ENCODE peak calls at places on chromosome 5, in nine cellular contexts. X is IMR-90, D is hepatocyte, S is PC-3, G is type B pancreatic cell, T is spleen, N is WTC11, Y is GM10248, A is Panc1. Q is an unnamed sample.

GRCh38 chr5:75055727-75056144 is 3.4 kb upstream of the GCNT4 start:
- DNase-seq in X (peak), D (no peak), S (no peak), G (no peak), T (no peak), N (peak), Y (no peak), A (no peak), Q (no peak)

GRCh38 chr5:141383345-141383744 is 803 bp downstream of the PCDHGA7 start:
- DNase-seq in X (no peak), D (no peak), S (no peak), G (no peak), T (no peak), N (no peak), Y (no peak), A (no peak), Q (no peak)

GRCh38 chr5:159340511-159340910 is 10.2 kb upstream of the IL12B start:
- DNase-seq in X (no peak), D (no peak), S (no peak), G (no peak), T (no peak), N (no peak), Y (no peak), A (no peak), Q (no peak)

GRCh38 chr5:17882760-17883488 is 248.7 kb downstream of the TAF11L14 start:
- DNase-seq in X (no peak), D (peak), S (peak), G (no peak), T (no peak), N (peak), Y (no peak), A (no peak), Q (no peak)

GRCh38 chr5:34008721-34009120 is 871 bp upstream of the AMACR start:
- DNase-seq in X (no peak), D (no peak), S (no peak), G (no peak), T (no peak), N (no peak), Y (no peak), A (no peak), Q (no peak)

GRCh38 chr5:131466171-131466766 is 168.8 kb downstream of the RAPGEF6 start:
- DNase-seq in X (peak), D (no peak), S (peak), G (no peak), T (no peak), N (no peak), Y (no peak), A (peak), Q (no peak)

GRCh38 chr5:76953551-76954382 is 922 bp downstream of the CRHBP start:
- DNase-seq in X (no peak), D (peak), S (no peak), G (no peak), T (peak), N (peak), Y (no peak), A (no peak), Q (peak)

GRCh38 chr5:5246736-5247135 is 106.6 kb downstream of the ADAMTS16 start:
- DNase-seq in X (no peak), D (no peak), S (no peak), G (no peak), T (no peak), N (no peak), Y (no peak), A (no peak), Q (no peak)

GRCh38 chr5:137122075-137122474 is 377.1 kb downstream of the SPOCK1 start:
- DNase-seq in X (peak), D (peak), S (no peak), G (no peak), T (no peak), N (no peak), Y (no peak), A (no peak), Q (no peak)

GRCh38 chr5:53170748-53171349 is 61.3 kb upstream of the MOCS2 start:
- DNase-seq in X (peak), D (peak), S (peak), G (no peak), T (no peak), N (peak), Y (peak), A (peak), Q (peak)

GRCh38 chr5:140007311-140007710 is 35.8 kb downstream of the NRG2 start:
- DNase-seq in X (no peak), D (no peak), S (no peak), G (no peak), T (no peak), N (no peak), Y (no peak), A (no peak), Q (no peak)

GRCh38 chr5:9440517-9440916 is 105.4 kb downstream of the SEMA5A start:
- DNase-seq in X (peak), D (no peak), S (peak), G (no peak), T (no peak), N (no peak), Y (no peak), A (no peak), Q (no peak)

GRCh38 chr5:149938272-149938671 is 6.3 kb downstream of the PDE6A start:
- DNase-seq in X (peak), D (no peak), S (peak), G (no peak), T (no peak), N (no peak), Y (no peak), A (peak), Q (no peak)

GRCh38 chr5:149937610-149938009 is 7.0 kb downstream of the PDE6A start:
- DNase-seq in X (no peak), D (no peak), S (peak), G (no peak), T (no peak), N (no peak), Y (no peak), A (no peak), Q (no peak)

GRCh38 chr5:149935431-149935901 is 9.1 kb downstream of the PDE6A start:
- DNase-seq in X (no peak), D (no peak), S (no peak), G (no peak), T (no peak), N (no peak), Y (no peak), A (no peak), Q (no peak)

GRCh38 chr5:149936700-149937091 is 7.9 kb downstream of the PDE6A start:
- DNase-seq in X (peak), D (no peak), S (no peak), G (no peak), T (no peak), N (no peak), Y (no peak), A (no peak), Q (no peak)

DNA sequence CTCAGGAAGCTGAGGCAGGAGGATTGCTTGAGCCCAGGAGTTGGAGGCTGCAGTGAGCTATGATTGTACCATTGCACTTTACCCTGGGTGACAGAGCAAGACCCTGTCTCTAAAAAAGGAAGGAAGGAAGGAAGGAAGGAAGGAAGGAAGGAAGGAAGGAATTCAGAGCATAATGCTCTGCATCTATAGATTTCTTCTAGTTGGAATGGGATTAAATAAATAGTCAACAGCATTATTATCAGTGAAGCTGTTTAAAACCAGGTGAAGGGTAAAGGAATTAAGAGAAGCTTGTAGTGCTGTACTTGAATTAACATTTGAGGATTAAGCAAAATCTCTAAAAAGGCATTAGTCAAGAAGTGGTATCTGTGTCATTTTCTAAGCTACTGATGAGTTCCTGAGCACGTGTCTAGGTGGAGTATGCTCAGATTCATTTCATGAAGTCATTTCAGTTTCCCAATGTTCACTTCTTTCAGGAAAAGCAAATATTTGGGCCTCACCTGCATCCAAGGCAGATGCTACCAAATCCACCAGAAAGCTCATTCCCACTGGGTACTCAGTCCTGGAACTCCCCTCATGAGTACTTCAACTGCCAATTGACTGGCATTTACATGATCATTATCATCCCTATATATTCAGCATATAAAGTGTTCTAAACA is 8.4 kb downstream of the PDE6A start:
- DNase-seq in X (no peak), D (no peak), S (no peak), G (no peak), T (no peak), N (no peak), Y (no peak), A (no peak), Q (no peak)
- TF ChIP-seq CTCF in X (no peak), D (no peak), S (no peak), G (no peak), T (no peak), N (no peak), Y (no peak), A (no peak), Q (no peak)

GRCh38 chr5:79702606-79703380 is 13.2 kb downstream of the CMYA5 start:
- DNase-seq in X (no peak), D (peak), S (peak), G (no peak), T (no peak), N (peak), Y (peak), A (no peak), Q (peak)
- TF ChIP-seq CTCF in X (peak), D (peak), S (peak), G (peak), T (peak), N (no peak), Y (peak), A (peak), Q (peak)

GRCh38 chr5:169162407-169162806 is 138.5 kb downstream of the SLIT3 start:
- DNase-seq in X (no peak), D (no peak), S (peak), G (no peak), T (no peak), N (no peak), Y (no peak), A (no peak), Q (no peak)

GRCh38 chr5:169158764-169159163 is 142.2 kb downstream of the SLIT3 start:
- DNase-seq in X (no peak), D (no peak), S (no peak), G (no peak), T (no peak), N (no peak), Y (no peak), A (no peak), Q (no peak)

GRCh38 chr5:169161022-169161680 is 139.8 kb downstream of the SLIT3 start:
- DNase-seq in X (peak), D (peak), S (peak), G (peak), T (no peak), N (peak), Y (no peak), A (no peak), Q (peak)

GRCh38 chr5:169157064-169157463 is 143.9 kb downstream of the SLIT3 start:
- DNase-seq in X (no peak), D (peak), S (peak), G (no peak), T (no peak), N (no peak), Y (no peak), A (no peak), Q (no peak)

DNA sequence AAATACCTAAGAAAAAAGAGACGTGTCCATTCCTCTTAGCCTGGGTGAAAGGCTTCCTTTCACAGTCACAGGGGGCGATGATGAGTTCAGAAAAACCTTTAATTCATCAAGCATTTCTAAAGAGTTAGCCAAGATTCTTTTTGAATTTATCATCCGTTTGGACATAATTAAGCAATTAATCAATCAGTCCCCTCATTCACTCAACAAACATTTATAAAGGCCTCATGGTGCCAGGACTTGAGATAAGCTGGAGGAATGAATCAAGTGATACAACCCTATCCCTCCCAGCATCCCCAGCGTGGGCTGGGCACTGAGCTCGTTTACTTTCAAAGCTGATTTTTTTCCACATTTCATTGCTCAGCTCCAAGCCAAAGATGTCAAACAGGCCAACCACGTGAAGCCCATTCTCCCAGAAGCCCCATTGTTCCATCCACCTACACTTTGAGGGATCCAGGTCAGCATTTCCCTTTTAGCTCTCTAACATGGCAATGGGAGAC is 140.5 kb downstream of the SLIT3 start:
- DNase-seq in X (no peak), D (no peak), S (peak), G (no peak), T (no peak), N (no peak), Y (no peak), A (no peak), Q (no peak)
- TF ChIP-seq CTCF in X (no peak), D (no peak), S (peak), G (peak), T (no peak), N (peak), Y (no peak), A (peak), Q (no peak)

GRCh38 chr5:171270136-171270535 is 38.9 kb upstream of the TLX3 start:
- DNase-seq in X (peak), D (no peak), S (no peak), G (no peak), T (no peak), N (no peak), Y (no peak), A (no peak), Q (no peak)

GRCh38 chr5:171275822-171276544 is 33.1 kb upstream of the TLX3 start:
- DNase-seq in X (no peak), D (no peak), S (no peak), G (no peak), T (no peak), N (no peak), Y (no peak), A (no peak), Q (no peak)

GRCh38 chr5:171269717-171270116 is 39.3 kb upstream of the TLX3 start:
- DNase-seq in X (peak), D (no peak), S (no peak), G (no peak), T (no peak), N (no peak), Y (no peak), A (no peak), Q (no peak)

GRCh38 chr5:171271798-171272197 is 37.2 kb upstream of the TLX3 start:
- DNase-seq in X (no peak), D (no peak), S (no peak), G (no peak), T (no peak), N (no peak), Y (no peak), A (no peak), Q (no peak)

DNA sequence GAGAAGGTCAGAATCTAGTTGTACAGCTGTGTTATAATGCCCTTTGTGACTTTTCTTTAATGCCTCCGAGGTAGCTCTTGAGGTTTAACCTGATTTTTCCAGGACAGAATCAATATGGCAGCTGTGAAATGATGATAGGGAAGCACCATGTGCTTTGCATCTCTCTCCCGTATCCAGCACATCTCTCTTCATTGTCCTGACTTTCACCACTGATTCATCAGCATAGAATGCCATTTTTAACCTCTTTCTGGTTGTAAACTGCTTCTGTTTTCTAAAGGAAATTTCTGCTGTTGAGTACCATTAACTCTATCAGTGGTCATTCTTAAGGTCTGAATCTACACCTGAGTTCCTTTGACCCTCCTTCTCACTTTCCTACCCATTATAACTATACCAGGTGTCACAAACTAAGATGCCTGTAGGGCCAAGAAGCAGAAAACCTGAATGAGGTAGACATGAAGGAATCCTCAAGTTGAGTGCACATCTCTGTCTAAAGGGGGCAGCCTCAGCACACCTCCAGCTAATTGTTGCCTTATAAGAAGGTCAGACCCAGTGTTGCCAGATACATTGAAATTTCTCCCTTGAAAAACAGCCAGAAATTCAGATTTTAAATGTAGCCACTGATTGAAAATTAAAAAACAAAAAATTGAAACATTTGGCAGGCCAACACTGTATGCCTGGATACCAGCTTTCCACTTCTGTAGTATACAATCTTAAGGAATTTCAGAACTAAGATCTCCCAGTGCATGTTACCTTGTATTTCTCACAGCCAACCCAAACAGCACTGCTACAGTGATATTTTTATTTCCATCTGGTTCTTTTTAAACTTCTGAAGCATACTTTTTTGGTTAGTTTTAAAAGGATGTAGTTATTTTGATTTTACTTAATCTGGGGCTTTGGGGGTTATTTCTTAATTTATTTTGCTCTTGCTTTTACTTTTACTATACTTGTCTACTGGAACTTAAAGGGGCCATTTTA is 35.8 kb upstream of the TLX3 start:
- DNase-seq in X (peak), D (peak), S (peak), G (no peak), T (no peak), N (peak), Y (peak), A (no peak), Q (peak)
- TF ChIP-seq CTCF in X (peak), D (peak), S (peak), G (peak), T (no peak), N (no peak), Y (peak), A (peak), Q (peak)

GRCh38 chr5:148005788-148006520 is 57.8 kb upstream of the SPINK5 start:
- DNase-seq in X (peak), D (no peak), S (peak), G (no peak), T (no peak), N (peak), Y (no peak), A (no peak), Q (peak)
- TF ChIP-seq CTCF in X (no peak), D (no peak), S (peak), G (peak), T (no peak), N (peak), Y (no peak), A (no peak), Q (no peak)

GRCh38 chr5:168047043-168047668 is 244.3 kb upstream of the WWC1 start:
- DNase-seq in X (peak), D (peak), S (peak), G (no peak), T (no peak), N (peak), Y (peak), A (peak), Q (peak)
- TF ChIP-seq CTCF in X (peak), D (peak), S (peak), G (peak), T (no peak), N (no peak), Y (peak), A (peak), Q (peak)

DNA sequence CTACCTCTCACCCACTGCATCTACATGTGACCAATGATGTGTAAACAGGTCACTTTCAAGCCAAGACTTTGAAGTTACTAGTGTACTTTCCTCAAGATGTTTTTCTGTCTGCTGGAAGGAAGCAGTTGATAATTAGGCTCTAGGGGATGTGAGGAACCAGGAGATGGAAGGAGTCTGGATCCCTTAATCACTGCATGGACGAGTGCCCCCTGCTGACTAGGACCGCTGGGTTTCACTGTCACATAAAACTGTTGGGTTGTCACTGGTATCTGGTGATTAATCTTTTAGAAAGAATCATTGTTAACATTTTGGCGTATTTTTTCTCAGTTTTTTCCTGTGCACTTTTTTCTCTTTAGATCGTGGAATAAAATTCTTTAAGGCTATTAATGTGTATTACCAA is 79.5 kb downstream of the SREK1 start:
- DNase-seq in X (no peak), D (no peak), S (peak), G (no peak), T (no peak), N (peak), Y (no peak), A (no peak), Q (no peak)
- TF ChIP-seq CTCF in X (peak), D (peak), S (peak), G (peak), T (no peak), N (no peak), Y (peak), A (peak), Q (peak)

DNA sequence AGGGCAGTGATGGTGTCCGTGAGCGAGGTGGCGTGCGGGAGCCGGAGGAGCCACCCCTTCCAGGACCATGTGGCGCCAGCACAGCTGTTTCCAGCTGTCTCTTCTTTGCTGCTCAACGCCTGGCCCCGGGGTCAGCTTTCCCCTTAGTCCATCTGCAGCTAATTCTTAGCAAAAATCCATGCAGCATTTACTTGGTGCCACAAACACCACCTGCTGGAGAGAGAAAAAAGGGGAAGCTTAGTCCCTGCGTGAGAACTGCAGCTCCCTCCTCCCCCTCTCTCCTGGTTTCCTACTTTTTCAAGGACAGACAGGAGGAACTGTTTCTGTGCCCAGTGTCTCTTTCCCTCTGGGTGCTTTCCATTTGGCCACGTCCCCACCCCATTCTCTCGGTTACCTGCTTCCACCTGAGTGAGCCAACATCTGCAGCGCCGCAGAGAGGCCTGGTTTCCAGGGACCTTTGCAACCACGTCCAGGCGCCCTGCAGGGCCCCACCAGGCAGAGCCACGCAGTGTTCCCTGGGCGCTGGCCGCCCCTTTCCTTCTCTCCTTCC is 3.4 kb downstream of the SLC6A19 start:
- DNase-seq in X (peak), D (peak), S (peak), G (no peak), T (no peak), N (peak), Y (no peak), A (no peak), Q (peak)
- TF ChIP-seq CTCF in X (peak), D (peak), S (peak), G (peak), T (no peak), N (no peak), Y (no peak), A (no peak), Q (peak)

GRCh38 chr5:96236051-96236450 is 197.0 kb downstream of the PCSK1 start:
- DNase-seq in X (no peak), D (no peak), S (no peak), G (no peak), T (no peak), N (no peak), Y (no peak), A (no peak), Q (no peak)
- TF ChIP-seq CTCF in X (no peak), D (no peak), S (no peak), G (no peak), T (no peak), N (no peak), Y (no peak), A (no peak), Q (no peak)